ENCODE peak calls at places on chromosomes 1 and 21, in four cellular contexts. T, Y, X and N are unnamed samples. For H3K4me1, the result is how much of the 10 kb centered on the place peaks cover.

GRCh38 chr1:7857951-7858350 is 5.1 kb upstream of the UTS2 start:
- DNase-seq in T (no peak), Y (no peak), X (no peak), N (no peak)

GRCh38 chr1:156279837-156280236 is 2.8 kb downstream of the SMG5 start:
- DNase-seq in T (no peak), Y (no peak), X (no peak), N (no peak)

GRCh38 chr1:14932034-14932638 is 221.4 kb upstream of the TMEM51 start:
- DNase-seq in T (no peak), Y (no peak), X (no peak), N (no peak)

GRCh38 chr1:147105909-147106308 is 66.4 kb downstream of the PRKAB2 start:
- DNase-seq in T (no peak), Y (no peak), X (no peak), N (no peak)

GRCh38 chr21:34912022-34912933 is 136.8 kb downstream of the RUNX1 start:
- DNase-seq in T (no peak), Y (no peak), X (no peak), N (no peak)

GRCh38 chr1:35406103-35406502 is 137.6 kb downstream of the ZMYM4 start:
- DNase-seq in T (no peak), Y (no peak), X (no peak), N (no peak)

GRCh38 chr21:44330698-44331097 is 8.5 kb downstream of the CFAP410 start:
- DNase-seq in T (no peak), Y (no peak), X (no peak), N (no peak)

GRCh38 chr1:12173631-12174121 is 6.9 kb downstream of the TNFRSF1B start:
- DNase-seq in T (no peak), Y (no peak), X (peak), N (no peak)

GRCh38 chr1:215083408-215083961 is 948 bp downstream of the KCNK2 start:
- DNase-seq in T (no peak), Y (no peak), X (no peak), N (peak)

GRCh38 chr1:214224605-214225354 is 56.2 kb upstream of the SMYD2 start:
- DNase-seq in T (no peak), Y (no peak), X (no peak), N (peak)

GRCh38 chr1:4027492-4028138 is 127.5 kb upstream of the C1orf174 start:
- DNase-seq in T (no peak), Y (no peak), X (no peak), N (no peak)

GRCh38 chr1:95126846-95127245 is 9.7 kb downstream of the TLCD4 start:
- DNase-seq in T (no peak), Y (no peak), X (no peak), N (no peak)

GRCh38 chr1:107874221-107874620 is 90.8 kb downstream of the VAV3 start:
- DNase-seq in T (no peak), Y (no peak), X (no peak), N (no peak)

GRCh38 chr1:225361176-225361575 is 66.7 kb downstream of the LBR start:
- DNase-seq in T (no peak), Y (no peak), X (no peak), N (no peak)

GRCh38 chr1:48817505-48818114 is 40.9 kb upstream of the BEND5 start:
- DNase-seq in T (peak), Y (peak), X (peak), N (peak)
- TF ChIP-seq SP1 in T (no peak), Y (no peak), X (no peak), N (no peak)

DNA sequence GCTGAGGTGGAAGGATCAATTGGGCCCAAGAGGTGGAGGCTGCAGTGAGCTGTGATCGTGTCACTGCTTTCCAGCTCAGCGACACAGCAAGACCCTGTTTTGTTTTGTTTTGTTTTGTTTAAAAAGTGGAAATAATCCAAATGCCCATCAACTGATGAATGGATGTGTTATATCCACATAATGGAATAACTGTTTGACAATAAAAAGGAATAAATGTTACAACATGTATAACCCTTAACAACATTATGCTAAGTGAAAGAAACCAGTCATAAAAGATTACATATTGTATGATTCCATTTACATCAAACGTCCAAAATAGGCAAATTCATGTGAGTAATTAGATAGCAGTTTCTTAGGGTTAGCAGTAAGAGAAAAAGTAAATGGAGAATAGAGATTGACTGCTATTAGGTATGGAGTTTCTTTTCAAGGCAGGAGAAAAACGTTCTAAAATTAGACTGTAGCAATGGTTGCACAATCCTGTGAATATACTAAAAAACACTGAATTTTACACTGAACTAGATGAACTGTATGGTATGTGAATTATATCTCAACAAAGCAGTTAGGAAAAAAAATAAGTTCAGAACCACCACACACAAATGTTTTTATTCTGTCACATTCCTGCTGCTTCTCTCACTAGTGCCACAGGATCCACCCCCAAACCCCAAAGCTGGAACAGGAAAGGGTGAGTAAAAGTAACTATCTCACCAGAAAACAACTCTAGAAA is 15.7 kb downstream of the FOXJ3 start:
- DNase-seq in T (no peak), Y (no peak), X (no peak), N (no peak)
- H3K4me1 ChIP-seq in T (under half), Y (half or more), X (under half), N (under half)

DNA sequence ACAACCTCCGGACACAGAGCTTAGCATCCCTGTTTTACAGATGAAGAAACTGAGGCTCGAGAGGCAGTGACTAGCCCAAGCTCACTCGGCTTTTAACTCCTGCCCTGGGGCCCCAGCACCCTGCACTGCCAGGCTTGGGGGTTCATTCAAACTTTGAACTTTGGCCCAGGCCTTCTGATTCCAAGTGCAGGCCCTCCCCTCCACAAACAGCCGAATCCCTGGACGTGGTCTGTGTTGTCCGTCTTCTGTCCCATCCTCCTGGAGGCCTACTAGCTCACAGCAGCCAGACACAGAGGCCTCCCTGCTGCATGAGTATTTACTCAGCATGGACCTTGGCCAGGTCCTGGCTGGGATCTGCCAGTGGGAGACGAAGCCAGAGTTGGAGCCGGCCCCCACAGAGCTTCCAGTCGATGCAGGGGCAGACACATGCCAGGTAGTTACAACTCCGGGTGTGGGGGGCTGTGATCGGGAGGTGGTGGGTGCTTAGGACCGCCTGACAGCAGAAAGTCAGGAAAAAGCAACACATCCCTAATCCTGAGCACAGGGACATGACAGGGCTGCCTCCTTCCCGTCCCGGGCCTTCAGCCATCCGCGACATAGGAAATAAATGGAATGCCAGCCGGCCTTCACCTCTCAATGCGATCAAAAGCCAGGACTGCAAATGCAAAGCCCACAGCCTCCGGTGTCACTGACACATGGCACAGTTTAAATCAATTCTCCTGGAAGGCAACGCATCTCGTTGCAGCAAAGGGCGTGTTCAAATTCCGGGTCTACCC is 7.4 kb downstream of the IFFO2 start:
- DNase-seq in T (no peak), Y (peak), X (no peak), N (no peak)
- TF ChIP-seq SP1 in T (no peak), Y (peak), X (no peak), N (no peak)

GRCh38 chr1:114756949-114757454 is 782 bp downstream of the CSDE1 start:
- DNase-seq in T (no peak), Y (peak), X (peak), N (no peak)
- H3K4me1 ChIP-seq in T (under half), Y (half or more), X (under half), N (under half)

GRCh38 chr1:66553846-66554245 is 19.9 kb downstream of the SGIP1 start:
- DNase-seq in T (no peak), Y (no peak), X (no peak), N (no peak)

GRCh38 chr1:66559517-66559916 is 25.6 kb downstream of the SGIP1 start:
- DNase-seq in T (no peak), Y (no peak), X (no peak), N (no peak)

GRCh38 chr1:66552829-66553228 is 18.9 kb downstream of the SGIP1 start:
- DNase-seq in T (no peak), Y (no peak), X (no peak), N (peak)

GRCh38 chr1:66557157-66557556 is 23.2 kb downstream of the SGIP1 start:
- DNase-seq in T (no peak), Y (no peak), X (no peak), N (no peak)

DNA sequence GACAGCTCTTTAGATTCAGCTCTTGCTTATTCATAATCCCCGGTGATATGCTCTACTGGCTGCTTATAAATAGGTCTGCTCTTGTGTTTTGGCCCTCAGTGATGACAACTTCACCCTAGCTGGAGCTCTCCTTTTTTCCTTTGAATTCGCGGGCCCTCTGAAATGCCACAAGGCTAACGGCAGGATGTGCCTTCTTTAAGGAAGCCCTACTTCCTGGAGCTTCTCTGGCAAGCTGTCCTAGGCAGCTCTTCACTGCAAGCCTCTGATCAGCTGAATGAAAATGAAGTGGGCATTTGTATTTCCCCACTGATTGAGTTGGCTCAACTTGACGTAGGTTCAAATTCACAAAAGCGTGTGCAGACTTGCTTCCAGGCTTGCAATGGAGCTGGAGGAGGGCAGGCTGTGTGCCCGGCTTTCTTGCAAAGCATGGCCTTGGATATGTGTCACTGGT is 22.2 kb downstream of the SGIP1 start:
- DNase-seq in T (no peak), Y (no peak), X (no peak), N (no peak)
- TF ChIP-seq SP1 in T (no peak), Y (no peak), X (no peak), N (no peak)

GRCh38 chr1:6459850-6460265 is 6.1 kb downstream of the TNFRSF25 start:
- DNase-seq in T (no peak), Y (no peak), X (no peak), N (no peak)

GRCh38 chr1:6461237-6461530 is 4.8 kb downstream of the TNFRSF25 start:
- DNase-seq in T (no peak), Y (no peak), X (no peak), N (no peak)

GRCh38 chr1:6462412-6463119 is 3.4 kb downstream of the TNFRSF25 start:
- DNase-seq in T (no peak), Y (no peak), X (peak), N (no peak)

GRCh38 chr1:6461538-6462411 is 4.2 kb downstream of the TNFRSF25 start:
- DNase-seq in T (no peak), Y (no peak), X (no peak), N (no peak)

GRCh38 chr1:6460349-6461236 is 5.4 kb downstream of the TNFRSF25 start:
- DNase-seq in T (no peak), Y (no peak), X (no peak), N (no peak)
- H3K4me1 ChIP-seq in T (under half), Y (under half), X (under half), N (under half)

GRCh38 chr1:186456731-186457255 is 4.1 kb downstream of the PDC start:
- DNase-seq in T (no peak), Y (no peak), X (no peak), N (no peak)
- TF ChIP-seq SP1 in T (no peak), Y (no peak), X (no peak), N (no peak)